ENCODE peak calls at places on chromosomes 2 and 18, in six cellular contexts. F is K562, Q is WTC11, I is GM12878, T is HepG2, X is H1. U is an unnamed sample.

GRCh38 chr2:190365499-190366204 is 22.3 kb downstream of the INPP1 start:
- DNase-seq in F (no peak), I (no peak), Q (no peak), T (no peak), X (no peak), U (no peak)

GRCh38 chr2:129827251-129827894 is 152.1 kb upstream of the RAB6C start:
- DNase-seq in X (peak; percentile 77), T (no peak), I (no peak), F (no peak), Q (peak; percentile 79), U (no peak)

GRCh38 chr2:191839918-191840804 is 6.7 kb downstream of the CAVIN2 start:
- DNase-seq in Q (no peak), X (no peak), F (no peak), T (no peak), I (no peak), U (no peak)

GRCh38 chr2:70440621-70441020 is 113.0 kb downstream of the TGFA start:
- DNase-seq in T (no peak), X (peak; percentile 8), Q (no peak), F (no peak), I (no peak), U (no peak)

GRCh38 chr2:69723791-69724190 is 18.1 kb upstream of the ANXA4 start:
- DNase-seq in F (no peak), Q (no peak), T (no peak), I (no peak), X (no peak), U (no peak)

GRCh38 chr2:190350371-190350770 is 7.0 kb downstream of the INPP1 start:
- DNase-seq in F (no peak), X (no peak), T (no peak), I (no peak), Q (no peak), U (no peak)

GRCh38 chr2:150924862-150925261 is 336.8 kb downstream of the RBM43 start:
- DNase-seq in I (no peak), T (no peak), X (no peak), F (no peak), Q (no peak), U (no peak)

GRCh38 chr2:44016282-44016681 is 20.5 kb upstream of the LRPPRC start:
- DNase-seq in Q (peak; percentile 82), T (peak; percentile 62), I (no peak), X (peak; percentile 85), F (peak; percentile 38), U (no peak)

GRCh38 chr2:127175821-127176354 is 44.2 kb downstream of the CYP27C1 start:
- DNase-seq in X (no peak), T (no peak), Q (no peak), F (no peak), I (no peak), U (no peak)

GRCh38 chr2:206211657-206212255 is 52.1 kb downstream of the EEF1B2 start:
- DNase-seq in F (no peak), T (no peak), Q (no peak), X (no peak), I (no peak), U (no peak)

GRCh38 chr2:192373754-192374153 is 179.0 kb upstream of the TMEFF2 start:
- DNase-seq in I (no peak), F (no peak), Q (no peak), T (no peak), X (no peak), U (no peak)

GRCh38 chr18:50819727-50820378 is at the start of gene MRO:
- DNase-seq in X (peak; percentile 91), I (no peak), Q (peak; percentile 85), F (peak; percentile 66), T (peak; percentile 58), U (no peak)

GRCh38 chr18:50819027-50819726 is 639 bp downstream of the MRO start:
- DNase-seq in X (peak; percentile 78), I (no peak), T (peak; percentile 56), Q (peak; percentile 76), F (no peak), U (no peak)

GRCh38 chr18:50817898-50818250 is 1.9 kb downstream of the MRO start:
- DNase-seq in Q (no peak), X (no peak), I (no peak), F (no peak), T (no peak), U (no peak)

GRCh38 chr18:50816767-50817166 is 3.0 kb downstream of the MRO start:
- DNase-seq in X (no peak), F (no peak), I (no peak), Q (peak; percentile 21), T (no peak), U (no peak)

GRCh38 chr18:50820901-50821520 is 1.2 kb upstream of the MRO start:
- DNase-seq in I (no peak), X (no peak), Q (no peak), T (no peak), F (no peak), U (no peak)
- TF ChIP-seq MAX in I (no peak), X (no peak), Q (no peak), T (no peak), F (no peak), U (no peak)

DNA sequence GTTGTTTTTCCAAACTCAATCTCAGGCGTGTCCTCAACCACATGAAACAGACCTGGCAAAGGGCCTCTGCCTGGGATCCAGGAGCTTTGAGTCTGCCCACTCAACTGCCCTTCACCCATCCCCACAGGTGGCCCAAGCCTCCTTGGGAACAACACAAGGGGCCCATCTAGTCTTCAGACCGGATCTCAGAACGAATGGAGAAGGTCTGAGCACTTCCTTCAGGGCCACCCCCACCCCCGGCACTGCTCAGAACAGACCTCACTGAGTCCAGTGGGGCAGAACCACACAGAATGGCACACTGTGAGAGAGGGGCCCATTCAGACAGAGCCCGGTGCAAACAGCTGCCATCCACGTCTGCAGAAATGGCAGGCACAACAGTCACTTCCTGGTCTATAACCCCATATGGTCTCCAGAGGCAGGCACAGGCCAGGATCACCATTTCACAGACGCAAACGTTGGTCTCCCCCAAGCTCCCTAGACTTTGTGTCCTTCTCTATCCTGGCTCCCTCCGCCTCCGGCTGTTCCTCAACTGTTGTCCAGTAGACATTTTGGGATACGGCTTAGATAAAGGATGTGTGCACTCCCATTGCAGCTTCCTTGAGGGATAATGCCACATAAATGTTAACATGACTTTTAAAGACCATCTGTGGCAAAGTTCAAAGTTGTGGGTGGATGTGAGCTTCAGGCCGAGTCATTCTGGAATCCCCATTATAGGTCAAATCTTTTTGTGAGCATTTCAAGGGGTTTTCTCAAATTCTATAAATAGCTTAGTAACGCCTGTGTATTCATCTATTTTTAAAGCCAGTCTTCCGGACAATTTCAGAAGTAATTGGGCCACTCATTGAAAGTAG is 149.7 kb downstream of the SMAD7 start:
- DNase-seq in I (peak; percentile 89), T (no peak), F (no peak), Q (peak; percentile 1), X (peak; percentile 28), U (no peak)
- TF ChIP-seq SP1 in I (peak; percentile 53), T (no peak), F (no peak), Q (no peak), X (no peak), U (no peak)

GRCh38 chr2:186101603-186102002 is 363.0 kb downstream of the FSIP2 start:
- DNase-seq in F (no peak), Q (no peak), X (no peak), T (no peak), I (no peak), U (no peak)

GRCh38 chr2:186103276-186103675 is 364.7 kb downstream of the FSIP2 start:
- DNase-seq in F (no peak), I (no peak), Q (no peak), T (no peak), X (no peak), U (no peak)

GRCh38 chr2:186093168-186093567 is 354.6 kb downstream of the FSIP2 start:
- DNase-seq in Q (no peak), T (no peak), I (no peak), F (no peak), X (no peak), U (no peak)

GRCh38 chr2:186099772-186100171 is 361.2 kb downstream of the FSIP2 start:
- DNase-seq in I (no peak), F (no peak), Q (no peak), T (no peak), X (no peak), U (no peak)

DNA sequence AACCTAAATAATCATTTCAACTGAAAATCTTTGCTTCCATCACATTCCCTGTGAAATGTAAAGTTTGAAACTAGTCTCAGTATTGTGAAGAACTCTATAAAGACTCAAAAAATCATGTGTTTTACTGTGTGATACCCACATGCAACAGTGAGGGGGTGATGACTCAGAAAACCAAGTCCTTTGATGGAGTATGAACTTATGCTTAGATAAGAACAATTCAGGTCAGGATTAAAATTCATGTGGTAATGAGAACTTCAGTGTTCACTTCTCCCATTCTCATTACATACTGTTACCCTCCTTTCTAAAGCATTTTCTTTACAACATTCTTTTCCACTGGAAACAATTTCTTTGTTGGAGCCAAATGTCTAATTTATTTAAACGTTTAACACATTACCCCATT is 360.2 kb downstream of the FSIP2 start:
- DNase-seq in I (no peak), X (no peak), F (no peak), T (no peak), Q (no peak), U (no peak)
- TF ChIP-seq MAX in I (no peak), X (no peak), F (no peak), T (no peak), Q (no peak), U (no peak)

DNA sequence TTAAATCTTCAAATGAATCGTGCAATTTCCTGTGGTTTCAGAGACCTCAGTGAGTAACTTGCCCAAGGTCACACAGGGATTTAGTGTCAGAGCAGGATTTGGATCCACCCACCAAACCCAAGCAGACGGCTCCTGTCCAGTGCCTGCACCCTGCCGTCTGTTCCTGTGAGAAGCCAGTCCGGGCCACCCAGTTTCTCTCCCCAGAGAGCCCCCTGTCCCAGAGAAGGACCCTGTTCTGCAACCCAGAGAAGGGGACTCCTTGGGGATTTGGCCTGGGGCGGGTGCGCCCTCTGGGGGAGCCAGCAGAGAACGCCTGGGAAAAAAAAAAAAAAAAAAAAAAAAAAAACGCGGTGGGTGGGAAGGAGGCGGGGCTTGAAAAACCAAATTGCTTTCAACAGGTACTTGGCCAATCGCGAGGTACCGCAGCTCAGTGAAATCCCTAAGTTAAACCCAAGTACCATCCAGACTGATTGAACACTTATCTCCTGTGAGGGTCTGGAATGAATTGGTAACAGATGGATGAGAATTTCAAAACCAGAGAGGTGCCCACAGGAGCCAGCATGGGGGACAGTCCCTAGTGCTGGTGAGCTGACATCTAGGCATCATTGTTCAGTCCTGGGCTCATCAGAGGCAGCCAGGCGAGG is 30.9 kb upstream of the REEP1 start:
- DNase-seq in Q (peak; percentile 73), I (no peak), F (peak; percentile 66), X (peak; percentile 78), T (peak; percentile 43), U (peak; percentile 33)
- TF ChIP-seq SP1 in Q (no peak), I (no peak), F (no peak), X (no peak), T (no peak), U (no peak)